ENCODE peak calls at places on chromosomes 5 and 9, in four cellular contexts. L is GM12865, F is LNCaP clone FGC, A is fibroblast of mammary gland. Z is an unnamed sample.
A peak's percentile ranks its signal among the peaks of the same experiment; 100 is the strongest.

GRCh38 chr5:1312993-1313833 is 18.3 kb upstream of the TERT start:
- DNase-seq in L (peak; percentile 98), F (no peak), A (no peak), Z (no peak)

GRCh38 chr5:89504051-89504450 is 621.1 kb upstream of the MEF2C start:
- DNase-seq in L (no peak), F (no peak), A (no peak), Z (no peak)

GRCh38 chr5:149611327-149611726 is 30.0 kb downstream of the ARHGEF37 start:
- DNase-seq in L (no peak), F (no peak), A (peak; percentile 79), Z (peak; percentile 52)

GRCh38 chr9:93884808-93885207 is 70.3 kb downstream of the BARX1 start:
- DNase-seq in L (no peak), F (no peak), A (no peak), Z (no peak)

GRCh38 chr5:150142800-150143724 is 12.6 kb downstream of the PDGFRB start:
- DNase-seq in L (no peak), F (no peak), A (peak; percentile 98), Z (peak; percentile 62)

GRCh38 chr9:108776920-108777650 is 78.7 kb downstream of the ACTL7B start:
- DNase-seq in L (no peak), F (peak; percentile 46), A (peak; percentile 12), Z (no peak)

GRCh38 chr9:128099932-128100491 is 27.5 kb downstream of the PTGES2 start:
- DNase-seq in L (no peak), F (no peak), A (peak; percentile 61), Z (peak; percentile 44)

GRCh38 chr9:29875522-29875921 is 2302.2 kb upstream of the C9orf72 start:
- DNase-seq in L (no peak), F (no peak), A (no peak), Z (no peak)

GRCh38 chr5:43041131-43041668 is 1.1 kb upstream of the ANXA2R start:
- DNase-seq in L (peak; percentile 63), F (no peak), A (no peak), Z (no peak)

GRCh38 chr5:141001854-141002666 is 35.8 kb downstream of the PCDHAC2 start:
- DNase-seq in L (no peak), F (no peak), A (peak; percentile 2), Z (peak; percentile 46)
- H3K4me3 ChIP-seq in L (no peak overlapping the region), F (no peak overlapping the region), A (peak overlapping the region; percentile 17), Z (no peak overlapping the region)

GRCh38 chr9:137252555-137253506 is 1.7 kb downstream of the STPG3 start:
- DNase-seq in L (no peak), F (no peak), A (no peak), Z (no peak)
- H3K4me3 ChIP-seq in L (no peak overlapping the region), F (no peak overlapping the region), A (no peak overlapping the region), Z (no peak overlapping the region)

GRCh38 chr9:124102363-124102762 is 90.8 kb downstream of the LHX2 start:
- DNase-seq in L (no peak), F (no peak), A (no peak), Z (no peak)
- H3K4me3 ChIP-seq in L (no peak overlapping the region), F (no peak overlapping the region), A (no peak overlapping the region), Z (no peak overlapping the region)

DNA sequence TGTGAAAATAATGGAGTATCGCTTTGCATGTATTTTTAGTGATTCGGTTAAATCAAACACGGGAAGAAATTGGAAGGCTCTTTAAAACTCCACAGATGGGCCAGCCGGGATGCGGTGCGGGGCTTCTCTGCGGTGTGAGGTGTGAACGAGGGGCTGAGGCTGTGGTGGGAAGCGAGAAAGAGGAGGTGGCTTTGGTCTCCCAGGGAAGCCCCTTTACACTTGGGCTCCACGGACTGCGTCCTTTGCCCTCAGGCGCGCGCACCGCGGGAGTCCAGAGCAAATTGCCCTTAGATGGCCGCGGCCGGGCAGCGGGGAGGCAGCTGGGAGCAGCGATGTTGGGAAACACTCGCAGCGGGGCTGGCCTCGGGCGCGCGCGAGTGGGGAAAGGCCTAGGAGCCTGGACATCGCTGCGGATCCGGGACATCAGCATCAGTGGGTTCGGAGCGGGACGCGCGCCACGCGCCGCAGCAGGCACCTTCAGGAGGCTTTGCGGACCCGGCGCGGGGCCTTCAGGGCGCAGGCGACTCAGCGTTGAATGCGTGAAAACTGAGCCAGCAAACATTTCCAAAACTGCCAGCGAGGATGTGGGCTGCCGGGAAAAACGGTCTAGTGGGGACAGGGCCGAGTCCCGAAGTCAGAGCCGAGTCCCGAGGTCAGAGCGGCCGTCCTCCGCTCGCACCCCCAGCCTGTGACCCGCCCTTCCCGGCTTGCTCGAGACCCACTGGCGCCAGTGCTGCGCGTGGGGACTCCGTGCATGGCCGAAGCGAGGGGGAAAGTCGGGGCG is 6.5 kb downstream of the IRX1 start:
- DNase-seq in L (no peak), F (no peak), A (peak; percentile 4), Z (no peak)
- H3K4me3 ChIP-seq in L (no peak overlapping the region), F (no peak overlapping the region), A (no peak overlapping the region), Z (no peak overlapping the region)

GRCh38 chr5:142120247-142120935 is 11.8 kb downstream of the NDFIP1 start:
- DNase-seq in L (no peak), F (no peak), A (no peak), Z (no peak)

GRCh38 chr5:142122116-142122515 is 13.5 kb downstream of the NDFIP1 start:
- DNase-seq in L (no peak), F (no peak), A (no peak), Z (no peak)

GRCh38 chr5:142117579-142118420 is 9.2 kb downstream of the NDFIP1 start:
- DNase-seq in L (no peak), F (no peak), A (no peak), Z (no peak)

GRCh38 chr5:142118421-142118686 is 9.8 kb downstream of the NDFIP1 start:
- DNase-seq in L (peak; percentile 18), F (no peak), A (no peak), Z (no peak)

GRCh38 chr5:142119051-142119625 is 10.6 kb downstream of the NDFIP1 start:
- DNase-seq in L (no peak), F (no peak), A (no peak), Z (no peak)
- H3K4me3 ChIP-seq in L (no peak overlapping the region), F (no peak overlapping the region), A (no peak overlapping the region), Z (no peak overlapping the region)

GRCh38 chr5:119336846-119337564 is 18.8 kb upstream of the TNFAIP8 start:
- DNase-seq in L (no peak), F (no peak), A (no peak), Z (no peak)

GRCh38 chr5:119339965-119340364 is 15.9 kb upstream of the TNFAIP8 start:
- DNase-seq in L (peak; percentile 80), F (no peak), A (no peak), Z (no peak)

GRCh38 chr5:119336262-119336661 is 19.6 kb upstream of the TNFAIP8 start:
- DNase-seq in L (no peak), F (no peak), A (no peak), Z (no peak)

GRCh38 chr5:119339344-119339743 is 16.5 kb upstream of the TNFAIP8 start:
- DNase-seq in L (no peak), F (no peak), A (no peak), Z (no peak)

GRCh38 chr5:119338326-119338957 is 17.4 kb upstream of the TNFAIP8 start:
- DNase-seq in L (no peak), F (no peak), A (no peak), Z (no peak)
- H3K4me3 ChIP-seq in L (peak overlapping the region; percentile 68), F (no peak overlapping the region), A (no peak overlapping the region), Z (no peak overlapping the region)

DNA sequence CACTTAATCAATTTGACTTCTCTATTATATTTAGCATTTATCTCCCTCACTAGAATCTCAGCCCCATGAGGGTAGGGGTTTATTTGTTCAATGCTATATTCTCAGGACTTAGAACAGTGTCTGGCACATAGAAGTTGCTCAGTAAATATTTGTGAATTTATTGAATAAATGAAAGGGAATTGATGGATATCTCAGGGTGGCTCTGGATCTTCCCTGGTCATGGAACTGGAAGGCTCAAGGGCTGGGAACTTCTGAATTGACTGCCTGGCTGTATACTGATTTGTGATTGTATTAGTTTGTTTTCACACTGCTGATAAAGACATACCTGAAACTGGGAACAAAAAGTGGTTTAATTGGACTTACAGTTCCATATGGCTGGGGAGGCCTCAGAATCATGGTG is 57.2 kb downstream of the KIF4B start:
- DNase-seq in L (no peak), F (no peak), A (no peak), Z (no peak)
- H3K4me3 ChIP-seq in L (no peak overlapping the region), F (no peak overlapping the region), A (no peak overlapping the region), Z (no peak overlapping the region)

GRCh38 chr5:139384591-139385051 is 1.5 kb upstream of the SLC23A1 start:
- DNase-seq in L (peak; percentile 39), F (no peak), A (no peak), Z (no peak)
- H3K4me3 ChIP-seq in L (no peak overlapping the region), F (peak overlapping the region; percentile 22), A (no peak overlapping the region), Z (peak overlapping the region; percentile 40)

Z was measured in right lobe of liver.